ENCODE peak calls at places on chromosomes 4 and X, in six cellular contexts. One of them, this sample, is unnamed.

GRCh38 chr4:105181259-105181658 is 34.6 kb downstream of the TET2 start:
- DNase-seq in GM13977: no peak
- DNase-seq in NCI-H345: no peak
- DNase-seq in HFF-Myc: no peak
- DNase-seq in pancreas: no peak
- DNase-seq in hippocampal formation: no peak
- DNase-seq in this sample: no peak

GRCh38 chr4:82515705-82516104 is 46.1 kb downstream of the TMEM150C start:
- DNase-seq in GM13977: no peak
- DNase-seq in NCI-H345: peak
- DNase-seq in HFF-Myc: peak
- DNase-seq in pancreas: no peak
- DNase-seq in hippocampal formation: peak
- DNase-seq in this sample: no peak

GRCh38 chr4:133856736-133857355 is 344.7 kb downstream of the PABPC4L start:
- DNase-seq in GM13977: no peak
- DNase-seq in NCI-H345: no peak
- DNase-seq in HFF-Myc: no peak
- DNase-seq in pancreas: no peak
- DNase-seq in hippocampal formation: no peak
- DNase-seq in this sample: no peak

GRCh38 chrX:151505796-151506195 is 57.7 kb upstream of the PASD1 start:
- DNase-seq in GM13977: peak
- DNase-seq in NCI-H345: no peak
- DNase-seq in HFF-Myc: no peak
- DNase-seq in pancreas: no peak
- DNase-seq in hippocampal formation: no peak
- DNase-seq in this sample: peak

GRCh38 chr4:15971068-15971801 is 8.3 kb upstream of the FGFBP2 start:
- DNase-seq in GM13977: no peak
- DNase-seq in NCI-H345: no peak
- DNase-seq in HFF-Myc: no peak
- DNase-seq in pancreas: no peak
- DNase-seq in hippocampal formation: no peak
- DNase-seq in this sample: no peak

GRCh38 chr4:24477919-24478318 is 106.4 kb downstream of the DHX15 start:
- DNase-seq in GM13977: no peak
- DNase-seq in NCI-H345: no peak
- DNase-seq in HFF-Myc: peak
- DNase-seq in pancreas: no peak
- DNase-seq in hippocampal formation: no peak
- DNase-seq in this sample: no peak

GRCh38 chrX:41922125-41922521 is 1.2 kb downstream of the CASK start:
- DNase-seq in GM13977: no peak
- DNase-seq in NCI-H345: peak
- DNase-seq in HFF-Myc: no peak
- DNase-seq in pancreas: no peak
- DNase-seq in hippocampal formation: no peak
- DNase-seq in this sample: no peak

GRCh38 chr4:118338981-118339765 is 13.6 kb downstream of the PRSS12 start:
- DNase-seq in GM13977: no peak
- DNase-seq in NCI-H345: no peak
- DNase-seq in HFF-Myc: no peak
- DNase-seq in pancreas: no peak
- DNase-seq in hippocampal formation: no peak
- DNase-seq in this sample: no peak

GRCh38 chrX:6170424-6170823 is 58.2 kb downstream of the NLGN4X start:
- DNase-seq in GM13977: no peak
- DNase-seq in NCI-H345: no peak
- DNase-seq in HFF-Myc: no peak
- DNase-seq in pancreas: no peak
- DNase-seq in hippocampal formation: no peak
- DNase-seq in this sample: no peak

GRCh38 chr4:163048447-163048846 is 118.2 kb downstream of the NAF1 start:
- DNase-seq in GM13977: peak
- DNase-seq in NCI-H345: no peak
- DNase-seq in HFF-Myc: no peak
- DNase-seq in pancreas: peak
- DNase-seq in hippocampal formation: no peak
- DNase-seq in this sample: peak

GRCh38 chrX:129980540-129981206 is 1.8 kb upstream of the BCORL1 start:
- DNase-seq in GM13977: peak
- DNase-seq in NCI-H345: no peak
- DNase-seq in HFF-Myc: no peak
- DNase-seq in pancreas: peak
- DNase-seq in hippocampal formation: no peak
- DNase-seq in this sample: no peak

GRCh38 chr4:67765928-67766327 is 11.7 kb upstream of the GNRHR start:
- DNase-seq in GM13977: no peak
- DNase-seq in NCI-H345: no peak
- DNase-seq in HFF-Myc: no peak
- DNase-seq in pancreas: no peak
- DNase-seq in hippocampal formation: no peak
- DNase-seq in this sample: no peak

GRCh38 chr4:54099287-54099958 is 540 bp upstream of the GSX2 start:
- DNase-seq in GM13977: peak
- DNase-seq in NCI-H345: no peak
- DNase-seq in HFF-Myc: no peak
- DNase-seq in pancreas: no peak
- DNase-seq in hippocampal formation: no peak
- DNase-seq in this sample: no peak

GRCh38 chrX:23334871-23335599 is 386 bp downstream of the PTCHD1 start:
- DNase-seq in GM13977: peak
- DNase-seq in NCI-H345: peak
- DNase-seq in HFF-Myc: no peak
- DNase-seq in pancreas: no peak
- DNase-seq in hippocampal formation: no peak
- DNase-seq in this sample: no peak

GRCh38 chr4:122122083-122122482 is 30.0 kb upstream of the BLTP1 start:
- DNase-seq in GM13977: no peak
- DNase-seq in NCI-H345: no peak
- DNase-seq in HFF-Myc: no peak
- DNase-seq in pancreas: no peak
- DNase-seq in hippocampal formation: no peak
- DNase-seq in this sample: no peak

GRCh38 chr4:52641853-52642563 is 17.1 kb downstream of the USP46 start:
- DNase-seq in GM13977: peak
- DNase-seq in NCI-H345: no peak
- DNase-seq in HFF-Myc: no peak
- DNase-seq in pancreas: no peak
- DNase-seq in hippocampal formation: no peak
- DNase-seq in this sample: no peak

GRCh38 chr4:87050596-87050995 is 115.8 kb downstream of the AFF1 start:
- DNase-seq in GM13977: no peak
- DNase-seq in NCI-H345: no peak
- DNase-seq in HFF-Myc: no peak
- DNase-seq in pancreas: no peak
- DNase-seq in hippocampal formation: no peak
- DNase-seq in this sample: no peak

GRCh38 chr4:8105303-8106100 is 53.1 kb downstream of the ABLIM2 start:
- DNase-seq in GM13977: no peak
- DNase-seq in NCI-H345: peak
- DNase-seq in HFF-Myc: no peak
- DNase-seq in pancreas: no peak
- DNase-seq in hippocampal formation: no peak
- DNase-seq in this sample: no peak

GRCh38 chrX:17167915-17168314 is 207.1 kb upstream of the NHS start:
- DNase-seq in GM13977: no peak
- DNase-seq in NCI-H345: no peak
- DNase-seq in HFF-Myc: no peak
- DNase-seq in pancreas: no peak
- DNase-seq in hippocampal formation: no peak
- DNase-seq in this sample: no peak

GRCh38 chrX:37287741-37288424 is 61.3 kb upstream of the PRRG1 start:
- DNase-seq in GM13977: no peak
- DNase-seq in NCI-H345: no peak
- DNase-seq in HFF-Myc: no peak
- DNase-seq in pancreas: no peak
- DNase-seq in hippocampal formation: no peak
- DNase-seq in this sample: no peak

GRCh38 chr4:121307441-121308327 is 73.1 kb downstream of the QRFPR start:
- DNase-seq in GM13977: peak
- DNase-seq in NCI-H345: peak
- DNase-seq in HFF-Myc: peak
- DNase-seq in pancreas: no peak
- DNase-seq in hippocampal formation: no peak
- DNase-seq in this sample: peak

GRCh38 chr4:48960988-48961635 is 25.0 kb upstream of the CWH43 start:
- DNase-seq in GM13977: no peak
- DNase-seq in NCI-H345: no peak
- DNase-seq in HFF-Myc: no peak
- DNase-seq in pancreas: no peak
- DNase-seq in hippocampal formation: no peak
- DNase-seq in this sample: no peak

GRCh38 chrX:151922692-151923091 is 10.0 kb downstream of the MAGEA4 start:
- DNase-seq in GM13977: no peak
- DNase-seq in NCI-H345: no peak
- DNase-seq in HFF-Myc: no peak
- DNase-seq in pancreas: no peak
- DNase-seq in hippocampal formation: no peak
- DNase-seq in this sample: no peak

GRCh38 chr4:6695660-6696581 is 2.2 kb downstream of the S100P start:
- DNase-seq in GM13977: no peak
- DNase-seq in NCI-H345: no peak
- DNase-seq in HFF-Myc: no peak
- DNase-seq in pancreas: no peak
- DNase-seq in hippocampal formation: no peak
- DNase-seq in this sample: peak

GRCh38 chr4:1290165-1290977 is 680 bp downstream of the MAEA start:
- DNase-seq in GM13977: peak
- DNase-seq in NCI-H345: no peak
- DNase-seq in HFF-Myc: no peak
- DNase-seq in pancreas: peak
- DNase-seq in hippocampal formation: no peak
- DNase-seq in this sample: peak

GRCh38 chr4:113952452-113953029 is 26.9 kb downstream of the ARSJ start:
- DNase-seq in GM13977: peak
- DNase-seq in NCI-H345: peak
- DNase-seq in HFF-Myc: no peak
- DNase-seq in pancreas: no peak
- DNase-seq in hippocampal formation: no peak
- DNase-seq in this sample: peak

GRCh38 chr4:182874946-182875345 is 42.2 kb downstream of the DCTD start:
- DNase-seq in GM13977: no peak
- DNase-seq in NCI-H345: no peak
- DNase-seq in HFF-Myc: no peak
- DNase-seq in pancreas: no peak
- DNase-seq in hippocampal formation: no peak
- DNase-seq in this sample: no peak

GRCh38 chrX:19776753-19777152 is 110.6 kb downstream of the SH3KBP1 start:
- DNase-seq in GM13977: no peak
- DNase-seq in NCI-H345: no peak
- DNase-seq in HFF-Myc: no peak
- DNase-seq in pancreas: no peak
- DNase-seq in hippocampal formation: no peak
- DNase-seq in this sample: no peak

GRCh38 chr4:165201806-165202205 is 5.6 kb upstream of the KLHL2 start:
- DNase-seq in GM13977: no peak
- DNase-seq in NCI-H345: no peak
- DNase-seq in HFF-Myc: no peak
- DNase-seq in pancreas: no peak
- DNase-seq in hippocampal formation: no peak
- DNase-seq in this sample: no peak

GRCh38 chrX:30493348-30493747 is 84.2 kb downstream of the TASL start:
- DNase-seq in GM13977: no peak
- DNase-seq in NCI-H345: no peak
- DNase-seq in HFF-Myc: no peak
- DNase-seq in pancreas: no peak
- DNase-seq in hippocampal formation: no peak
- DNase-seq in this sample: no peak

GRCh38 chrX:12984629-12985303 is 9.9 kb downstream of the TMSB4X start:
- DNase-seq in GM13977: no peak
- DNase-seq in NCI-H345: peak
- DNase-seq in HFF-Myc: no peak
- DNase-seq in pancreas: peak
- DNase-seq in hippocampal formation: no peak
- DNase-seq in this sample: no peak

GRCh38 chrX:13488706-13489105 is 80.7 kb upstream of the EGFL6 start:
- DNase-seq in GM13977: no peak
- DNase-seq in NCI-H345: no peak
- DNase-seq in HFF-Myc: no peak
- DNase-seq in pancreas: no peak
- DNase-seq in hippocampal formation: no peak
- DNase-seq in this sample: no peak

GRCh38 chr4:168560184-168560834 is 63.5 kb downstream of the PALLD start:
- DNase-seq in GM13977: no peak
- DNase-seq in NCI-H345: peak
- DNase-seq in HFF-Myc: peak
- DNase-seq in pancreas: peak
- DNase-seq in hippocampal formation: no peak
- DNase-seq in this sample: no peak

GRCh38 chrX:20500171-20500865 is 233.6 kb upstream of the RPS6KA3 start:
- DNase-seq in GM13977: no peak
- DNase-seq in NCI-H345: no peak
- DNase-seq in HFF-Myc: no peak
- DNase-seq in pancreas: no peak
- DNase-seq in hippocampal formation: no peak
- DNase-seq in this sample: no peak

GRCh38 chr4:76563804-76564468 is 128.9 kb downstream of the SHROOM3 start:
- DNase-seq in GM13977: no peak
- DNase-seq in NCI-H345: no peak
- DNase-seq in HFF-Myc: no peak
- DNase-seq in pancreas: no peak
- DNase-seq in hippocampal formation: no peak
- DNase-seq in this sample: no peak